ENCODE peak calls at places on chromosomes 2 and 18, in nine cellular contexts. N, E, O, A, L, C, V, G and P are unnamed samples.

GRCh38 chr2:224751996-224752698 is 36.0 kb upstream of the CCDC195 start:
- DNase-seq in N (no peak), E (no peak), O (no peak), A (no peak), L (no peak), C (no peak), V (no peak), G (no peak), P (no peak)

GRCh38 chr18:10495936-10496335 is 29.9 kb upstream of the NAPG start:
- DNase-seq in N (no peak), E (no peak), O (peak; percentile 43), A (no peak), L (no peak), C (no peak), V (no peak), G (no peak), P (no peak)

GRCh38 chr2:148819019-148819418 is 56.0 kb upstream of the KIF5C start:
- DNase-seq in N (peak; percentile 28), E (no peak), O (no peak), A (no peak), L (no peak), C (no peak), V (no peak), G (no peak), P (no peak)

GRCh38 chr2:172643142-172643541 is 87.3 kb downstream of the PDK1 start:
- DNase-seq in N (no peak), E (no peak), O (peak; percentile 86), A (no peak), L (no peak), C (peak; percentile 47), V (no peak), G (no peak), P (no peak)

GRCh38 chr2:174902491-174903242 is 102.5 kb downstream of the CHN1 start:
- DNase-seq in N (no peak), E (no peak), O (peak; percentile 26), A (no peak), L (no peak), C (peak; percentile 6), V (no peak), G (no peak), P (no peak)

GRCh38 chr2:200380139-200380561 is 73.7 kb downstream of the SPATS2L start:
- DNase-seq in N (no peak), E (no peak), O (no peak), A (no peak), L (no peak), C (no peak), V (no peak), G (no peak), P (no peak)

GRCh38 chr18:6355789-6356589 is 58.7 kb downstream of the L3MBTL4 start:
- DNase-seq in N (peak; percentile 62), E (no peak), O (peak; percentile 2), A (no peak), L (no peak), C (peak; percentile 42), V (no peak), G (no peak), P (no peak)

GRCh38 chr2:170052151-170052550 is 125.8 kb upstream of the MYO3B start:
- DNase-seq in N (no peak), E (no peak), O (peak; percentile 51), A (no peak), L (no peak), C (peak; percentile 14), V (no peak), G (no peak), P (no peak)

GRCh38 chr18:6683112-6683876 is 46.2 kb upstream of the ARHGAP28 start:
- DNase-seq in N (no peak), E (no peak), O (no peak), A (no peak), L (peak; percentile 47), C (no peak), V (no peak), G (no peak), P (no peak)

GRCh38 chr2:26614205-26615128 is 26.7 kb downstream of the CIB4 start:
- DNase-seq in N (no peak), E (peak; percentile 77), O (no peak), A (no peak), L (no peak), C (no peak), V (no peak), G (no peak), P (no peak)

GRCh38 chr2:121966663-121967062 is 211.2 kb downstream of the TSN start:
- DNase-seq in N (no peak), E (no peak), O (no peak), A (no peak), L (no peak), C (no peak), V (no peak), G (no peak), P (no peak)

GRCh38 chr2:95377724-95378123 is 24.8 kb upstream of the FAHD2A start:
- DNase-seq in N (peak; percentile 8), E (peak; percentile 27), O (no peak), A (no peak), L (no peak), C (no peak), V (no peak), G (no peak), P (no peak)

GRCh38 chr2:223585691-223586090 is 16.5 kb downstream of the SCG2 start:
- DNase-seq in N (no peak), E (no peak), O (peak; percentile 72), A (no peak), L (no peak), C (peak; percentile 82), V (no peak), G (no peak), P (no peak)

GRCh38 chr18:2281523-2282199 is 289.6 kb downstream of the METTL4 start:
- DNase-seq in N (no peak), E (no peak), O (no peak), A (no peak), L (no peak), C (no peak), V (no peak), G (no peak), P (no peak)

DNA sequence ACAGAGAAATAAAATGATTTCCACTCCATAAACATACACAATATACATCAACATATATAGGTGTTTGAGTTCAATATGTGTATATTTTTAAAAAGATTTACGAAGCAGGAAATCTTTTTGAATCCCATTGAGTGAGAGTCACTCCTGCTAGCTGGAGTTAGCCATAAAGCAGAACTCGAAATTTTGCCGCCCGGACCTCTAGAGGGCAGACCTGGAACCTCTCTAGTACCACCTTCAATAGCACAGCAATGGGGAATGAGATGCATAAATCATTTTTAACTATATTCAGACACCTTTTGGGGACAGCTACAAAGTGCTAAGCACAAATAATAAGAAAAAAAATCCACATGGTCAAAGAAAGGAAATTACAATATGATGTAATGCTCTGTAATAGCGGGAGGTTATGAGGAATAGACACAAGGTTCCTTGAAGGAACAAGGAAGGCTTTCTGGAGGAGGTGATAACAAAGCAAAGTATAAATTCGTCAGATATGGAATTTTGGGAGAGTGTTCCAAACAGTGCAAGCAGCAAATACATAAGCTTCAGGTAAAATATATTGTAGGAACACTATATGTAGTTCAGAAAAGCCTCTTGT is 533.4 kb downstream of the ERBB4 start:
- DNase-seq in N (no peak), E (no peak), O (peak; percentile 48), A (no peak), L (peak; percentile 36), C (peak; percentile 64), V (peak; percentile 12), G (no peak), P (no peak)
- TF ChIP-seq CTCF in N (peak; percentile 16), E (no peak), O (peak; percentile 57), A (no peak), L (no peak), C (peak; percentile 89), V (peak; percentile 79), G (peak; percentile 51), P (peak; percentile 57)

DNA sequence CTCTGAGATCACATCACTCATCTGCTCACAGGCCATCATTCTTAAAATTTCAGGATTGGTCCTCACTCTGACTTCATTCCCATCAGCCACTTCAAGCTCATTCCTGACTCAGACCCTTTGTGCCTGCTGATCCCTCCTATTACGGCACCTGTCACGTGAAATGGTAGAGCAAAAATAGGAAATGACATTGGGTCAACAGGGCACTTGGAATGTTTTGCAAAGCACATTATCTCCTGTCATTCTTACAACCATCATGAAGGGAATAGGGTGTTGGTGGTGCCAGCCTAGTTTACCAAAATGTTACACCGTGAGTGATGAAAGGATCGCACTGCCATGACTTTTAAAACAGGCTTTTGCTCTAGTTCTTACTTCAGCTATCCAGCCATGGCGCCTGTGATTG is 61.1 kb downstream of the EIF5B start:
- DNase-seq in N (no peak), E (no peak), O (no peak), A (no peak), L (no peak), C (no peak), V (no peak), G (no peak), P (no peak)
- H3K4me3 ChIP-seq in N (no peak overlapping the region), E (no peak overlapping the region), O (no peak overlapping the region), A (no peak overlapping the region), L (no peak overlapping the region), C (no peak overlapping the region), V (no peak overlapping the region), G (no peak overlapping the region), P (no peak overlapping the region)

GRCh38 chr2:108414256-108414876 is 34.6 kb upstream of the GCC2 start:
- DNase-seq in N (no peak), E (no peak), O (peak; percentile 41), A (no peak), L (no peak), C (no peak), V (no peak), G (no peak), P (no peak)

GRCh38 chr2:108418416-108418815 is 30.6 kb upstream of the GCC2 start:
- DNase-seq in N (no peak), E (no peak), O (no peak), A (no peak), L (no peak), C (no peak), V (no peak), G (no peak), P (no peak)

GRCh38 chr2:108414945-108415344 is 34.1 kb upstream of the GCC2 start:
- DNase-seq in N (no peak), E (no peak), O (no peak), A (no peak), L (no peak), C (no peak), V (no peak), G (no peak), P (no peak)

GRCh38 chr2:108413731-108414130 is 35.3 kb upstream of the GCC2 start:
- DNase-seq in N (no peak), E (no peak), O (peak; percentile 35), A (no peak), L (no peak), C (no peak), V (no peak), G (no peak), P (no peak)

DNA sequence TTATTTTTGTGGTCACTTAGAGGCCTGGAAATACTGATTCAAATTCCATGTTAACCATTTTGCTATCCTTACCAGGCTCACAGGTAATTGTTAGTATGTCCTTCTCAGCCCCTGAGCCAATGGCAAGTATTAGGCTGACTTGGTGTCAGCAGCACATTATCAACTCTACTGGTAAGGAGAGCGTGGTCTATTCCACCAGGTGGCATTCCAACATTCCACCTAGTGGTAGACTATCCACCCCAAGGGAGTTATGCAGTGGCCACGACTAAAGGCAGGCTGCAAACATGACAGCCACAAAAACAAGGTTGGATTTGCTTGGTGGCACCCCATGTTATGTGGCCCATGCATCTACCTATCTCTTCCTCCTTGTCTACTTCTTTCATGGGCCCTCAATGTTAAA is 31.8 kb upstream of the GCC2 start:
- DNase-seq in N (no peak), E (no peak), O (no peak), A (no peak), L (no peak), C (no peak), V (no peak), G (no peak), P (no peak)
- TF ChIP-seq CTCF in N (no peak), E (no peak), O (no peak), A (no peak), L (no peak), C (peak; percentile 20), V (no peak), G (peak; percentile 15), P (peak; percentile 12)

GRCh38 chr2:101901241-101901640 is 90.5 kb upstream of the IL1R2 start:
- DNase-seq in N (no peak), E (no peak), O (peak; percentile 28), A (no peak), L (no peak), C (no peak), V (no peak), G (no peak), P (no peak)
- H3K4me3 ChIP-seq in N (no peak overlapping the region), E (no peak overlapping the region), O (no peak overlapping the region), A (no peak overlapping the region), L (no peak overlapping the region), C (no peak overlapping the region), V (no peak overlapping the region), G (no peak overlapping the region), P (no peak overlapping the region)